ENCODE peak calls at places on chromosomes 5 and 9, in seven cellular contexts. One of them, this sample, is unnamed.

GRCh38 chr9:69411931-69412740 is 87.1 kb downstream of the ENTREP1 start:
- DNase-seq in SK-N-SH: peak; percentile 27
- DNase-seq in GM12878: no peak
- DNase-seq in HepG2: no peak
- DNase-seq in H1: no peak
- DNase-seq in K562: no peak
- DNase-seq in HCT116: no peak
- DNase-seq in this sample: no peak

GRCh38 chr5:54678737-54679136 is 161.2 kb downstream of the SNX18 start:
- DNase-seq in H1: no peak
- DNase-seq in SK-N-SH: peak; percentile 21
- DNase-seq in K562: no peak
- DNase-seq in GM12878: no peak
- DNase-seq in HCT116: no peak
- DNase-seq in HepG2: no peak
- DNase-seq in this sample: no peak

GRCh38 chr9:127168756-127169506 is 46.5 kb upstream of the ANGPTL2 start:
- DNase-seq in GM12878: no peak
- DNase-seq in HepG2: no peak
- DNase-seq in HCT116: no peak
- DNase-seq in SK-N-SH: no peak
- DNase-seq in H1: no peak
- DNase-seq in K562: peak; percentile 69
- DNase-seq in this sample: no peak

GRCh38 chr9:136902259-136902821 is 16.0 kb downstream of the TRAF2 start:
- DNase-seq in HepG2: no peak
- DNase-seq in K562: no peak
- DNase-seq in GM12878: peak; percentile 66
- DNase-seq in HCT116: no peak
- DNase-seq in SK-N-SH: no peak
- DNase-seq in H1: no peak
- DNase-seq in this sample: peak; percentile 90

GRCh38 chr9:87346061-87346665 is 151.5 kb upstream of the DAPK1 start:
- DNase-seq in GM12878: no peak
- DNase-seq in H1: no peak
- DNase-seq in HepG2: no peak
- DNase-seq in K562: no peak
- DNase-seq in HCT116: no peak
- DNase-seq in SK-N-SH: no peak
- DNase-seq in this sample: no peak

GRCh38 chr9:20048985-20049384 is 260.1 kb upstream of the SLC24A2 start:
- DNase-seq in HepG2: no peak
- DNase-seq in H1: no peak
- DNase-seq in K562: no peak
- DNase-seq in SK-N-SH: no peak
- DNase-seq in HCT116: no peak
- DNase-seq in GM12878: no peak
- DNase-seq in this sample: no peak

GRCh38 chr5:169657127-169657526 is 20.1 kb downstream of the DOCK2 start:
- DNase-seq in HepG2: no peak
- DNase-seq in SK-N-SH: no peak
- DNase-seq in K562: no peak
- DNase-seq in GM12878: no peak
- DNase-seq in H1: no peak
- DNase-seq in HCT116: no peak
- DNase-seq in this sample: no peak

GRCh38 chr9:112783551-112783954 is 33.0 kb downstream of the SNX30 start:
- DNase-seq in H1: no peak
- DNase-seq in SK-N-SH: no peak
- DNase-seq in GM12878: no peak
- DNase-seq in HepG2: no peak
- DNase-seq in HCT116: no peak
- DNase-seq in K562: no peak
- DNase-seq in this sample: no peak

GRCh38 chr9:132162764-132163456 is 1.1 kb downstream of the NTNG2 start:
- DNase-seq in H1: no peak
- DNase-seq in K562: no peak
- DNase-seq in HepG2: no peak
- DNase-seq in HCT116: no peak
- DNase-seq in GM12878: no peak
- DNase-seq in SK-N-SH: peak; percentile 72
- DNase-seq in this sample: no peak

GRCh38 chr9:132166599-132166998 is 4.7 kb downstream of the NTNG2 start:
- DNase-seq in K562: peak; percentile 67
- DNase-seq in HCT116: no peak
- DNase-seq in HepG2: no peak
- DNase-seq in SK-N-SH: peak; percentile 58
- DNase-seq in H1: no peak
- DNase-seq in GM12878: no peak
- DNase-seq in this sample: peak; percentile 59

GRCh38 chr9:132163876-132164603 is 2.2 kb downstream of the NTNG2 start:
- DNase-seq in K562: no peak
- DNase-seq in SK-N-SH: no peak
- DNase-seq in HepG2: no peak
- DNase-seq in HCT116: no peak
- DNase-seq in GM12878: no peak
- DNase-seq in H1: no peak
- DNase-seq in this sample: no peak

GRCh38 chr9:132163457-132163875 is 1.6 kb downstream of the NTNG2 start:
- DNase-seq in SK-N-SH: peak; percentile 67
- DNase-seq in HepG2: no peak
- DNase-seq in H1: no peak
- DNase-seq in GM12878: no peak
- DNase-seq in HCT116: no peak
- DNase-seq in K562: no peak
- DNase-seq in this sample: no peak

DNA sequence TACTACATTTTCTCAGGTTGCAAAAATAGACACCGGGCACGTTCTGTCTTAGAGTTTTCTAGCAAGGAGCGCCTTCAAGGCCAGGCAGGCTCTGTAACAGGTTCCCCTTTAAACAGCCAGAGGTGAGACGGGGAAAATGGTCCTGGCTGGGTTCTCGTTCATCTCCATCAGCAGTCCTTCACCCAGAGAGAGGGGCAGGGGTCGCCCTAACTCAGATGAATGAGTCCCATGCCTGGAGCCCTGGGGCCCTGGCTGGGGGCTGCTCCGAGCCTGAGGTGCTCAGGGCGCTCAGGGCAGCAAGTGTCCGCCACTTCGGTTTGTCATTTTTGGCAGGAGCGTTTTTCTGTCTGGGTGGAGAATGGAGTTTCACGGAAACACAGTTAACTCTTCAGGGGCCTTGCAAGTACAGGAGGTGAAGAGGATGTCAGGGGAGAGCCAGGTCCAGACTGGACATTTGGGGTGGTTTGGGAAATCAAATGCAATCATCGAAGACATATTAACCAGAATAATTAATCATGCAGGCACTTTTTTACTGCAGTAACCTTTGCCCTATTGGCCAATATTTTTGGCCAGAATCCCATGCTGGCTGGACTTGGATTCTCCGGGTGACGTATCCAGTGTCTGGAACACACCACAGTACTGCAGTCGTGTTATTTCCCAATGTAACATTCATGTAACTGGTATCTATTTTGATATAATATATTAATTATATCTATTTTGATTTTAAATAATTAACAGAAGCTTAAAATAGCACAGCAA is 2.9 kb downstream of the NTNG2 start:
- DNase-seq in GM12878: no peak
- DNase-seq in HCT116: no peak
- DNase-seq in HepG2: peak; percentile 12
- DNase-seq in SK-N-SH: no peak
- DNase-seq in H1: no peak
- DNase-seq in K562: no peak
- DNase-seq in this sample: no peak
- TF ChIP-seq JUND in GM12878: no peak
- TF ChIP-seq JUND in HCT116: no peak
- TF ChIP-seq JUND in HepG2: no peak
- TF ChIP-seq JUND in SK-N-SH: no peak
- TF ChIP-seq JUND in H1: no peak
- TF ChIP-seq JUND in K562: no peak
- TF ChIP-seq JUND in this sample: no peak

DNA sequence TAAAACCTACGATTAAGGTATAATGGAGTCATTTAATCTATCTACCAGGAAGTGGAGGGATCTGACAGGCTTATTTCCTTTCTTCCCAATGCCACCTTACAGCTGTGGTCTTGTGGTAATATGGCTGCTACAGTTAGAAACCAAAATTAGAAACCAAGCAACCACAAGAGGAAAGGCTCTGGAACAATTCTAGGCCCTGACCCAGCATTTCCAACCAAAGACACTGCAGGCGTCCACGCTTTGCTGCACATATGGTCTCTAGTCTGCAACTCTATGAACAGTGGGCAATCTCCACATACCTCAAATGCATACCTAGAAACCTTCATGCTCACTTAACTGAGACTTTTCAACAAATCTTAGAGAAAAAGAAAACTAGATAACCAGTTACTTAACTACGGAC is 339.1 kb downstream of the NFIB start:
- DNase-seq in H1: no peak
- DNase-seq in K562: no peak
- DNase-seq in HepG2: no peak
- DNase-seq in SK-N-SH: no peak
- DNase-seq in GM12878: no peak
- DNase-seq in HCT116: no peak
- DNase-seq in this sample: no peak
- TF ChIP-seq JUND in H1: no peak
- TF ChIP-seq JUND in K562: no peak
- TF ChIP-seq JUND in HepG2: no peak
- TF ChIP-seq JUND in SK-N-SH: no peak
- TF ChIP-seq JUND in GM12878: no peak
- TF ChIP-seq JUND in HCT116: no peak
- TF ChIP-seq JUND in this sample: no peak

DNA sequence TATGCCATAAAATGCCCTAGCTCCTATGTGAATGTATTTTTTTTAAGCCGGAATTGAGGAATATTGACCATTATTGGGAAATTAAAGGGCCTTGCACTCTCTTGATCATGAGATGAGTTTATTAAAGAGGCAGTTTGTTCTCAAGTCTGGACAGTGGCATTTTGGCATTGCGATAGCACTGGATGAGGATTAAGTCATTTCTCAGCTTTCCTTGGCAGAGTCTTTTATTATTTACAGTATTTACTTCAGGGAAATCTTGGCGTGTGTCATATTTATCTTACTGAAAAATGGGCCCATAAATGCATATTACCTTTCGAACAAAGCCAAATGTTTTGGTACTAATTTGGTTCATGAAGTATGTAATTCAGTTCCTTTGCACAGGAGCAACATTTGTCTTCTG is 194.4 kb downstream of the EBF1 start:
- DNase-seq in H1: no peak
- DNase-seq in GM12878: no peak
- DNase-seq in SK-N-SH: no peak
- DNase-seq in K562: no peak
- DNase-seq in HepG2: no peak
- DNase-seq in HCT116: no peak
- DNase-seq in this sample: no peak
- TF ChIP-seq JUND in H1: no peak
- TF ChIP-seq JUND in GM12878: no peak
- TF ChIP-seq JUND in SK-N-SH: no peak
- TF ChIP-seq JUND in K562: no peak
- TF ChIP-seq JUND in HepG2: no peak
- TF ChIP-seq JUND in HCT116: no peak
- TF ChIP-seq JUND in this sample: no peak

GRCh38 chr5:65355301-65355700 is 126.4 kb downstream of the ADAMTS6 start:
- DNase-seq in H1: no peak
- DNase-seq in HepG2: no peak
- DNase-seq in HCT116: no peak
- DNase-seq in SK-N-SH: no peak
- DNase-seq in K562: no peak
- DNase-seq in GM12878: no peak
- DNase-seq in this sample: no peak
- TF ChIP-seq JUND in H1: no peak
- TF ChIP-seq JUND in HepG2: no peak
- TF ChIP-seq JUND in HCT116: no peak
- TF ChIP-seq JUND in SK-N-SH: no peak
- TF ChIP-seq JUND in K562: no peak
- TF ChIP-seq JUND in GM12878: no peak
- TF ChIP-seq JUND in this sample: no peak

GRCh38 chr5:111787006-111787405 is 30.0 kb upstream of the NREP start:
- DNase-seq in SK-N-SH: no peak
- DNase-seq in H1: no peak
- DNase-seq in K562: no peak
- DNase-seq in GM12878: no peak
- DNase-seq in HepG2: no peak
- DNase-seq in HCT116: no peak
- DNase-seq in this sample: no peak
- TF ChIP-seq JUND in SK-N-SH: no peak
- TF ChIP-seq JUND in H1: no peak
- TF ChIP-seq JUND in K562: no peak
- TF ChIP-seq JUND in GM12878: no peak
- TF ChIP-seq JUND in HepG2: no peak
- TF ChIP-seq JUND in HCT116: no peak
- TF ChIP-seq JUND in this sample: no peak

DNA sequence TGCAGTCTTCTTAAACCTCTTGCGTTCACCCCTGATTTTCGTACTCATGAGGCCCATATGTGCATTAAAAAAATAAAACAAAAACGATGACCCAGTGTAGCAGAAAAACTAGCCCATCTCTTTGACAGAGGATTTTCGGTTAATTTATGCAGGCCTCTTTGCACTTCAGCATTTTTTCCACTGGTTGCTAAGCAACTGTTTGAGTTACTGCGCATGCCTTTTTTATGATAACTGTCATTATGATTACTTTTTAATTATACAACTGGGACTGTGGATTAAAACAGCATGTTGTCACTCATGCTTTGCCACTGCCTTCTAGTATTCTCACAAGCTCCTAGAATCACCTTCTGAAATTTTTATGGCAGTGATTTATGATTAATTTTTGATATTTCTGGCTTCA is 165.0 kb downstream of the SMARCA2 start:
- DNase-seq in HCT116: no peak
- DNase-seq in SK-N-SH: no peak
- DNase-seq in K562: no peak
- DNase-seq in GM12878: no peak
- DNase-seq in HepG2: no peak
- DNase-seq in H1: no peak
- DNase-seq in this sample: no peak
- TF ChIP-seq JUND in HCT116: no peak
- TF ChIP-seq JUND in SK-N-SH: no peak
- TF ChIP-seq JUND in K562: no peak
- TF ChIP-seq JUND in GM12878: no peak
- TF ChIP-seq JUND in HepG2: no peak
- TF ChIP-seq JUND in H1: no peak
- TF ChIP-seq JUND in this sample: no peak

GRCh38 chr5:132813599-132814440 is 718 bp downstream of the SOWAHA start:
- DNase-seq in K562: no peak
- DNase-seq in H1: peak; percentile 80
- DNase-seq in GM12878: no peak
- DNase-seq in HCT116: no peak
- DNase-seq in SK-N-SH: peak; percentile 86
- DNase-seq in HepG2: no peak
- DNase-seq in this sample: peak; percentile 78
- TF ChIP-seq JUND in K562: no peak
- TF ChIP-seq JUND in H1: no peak
- TF ChIP-seq JUND in GM12878: no peak
- TF ChIP-seq JUND in HCT116: no peak
- TF ChIP-seq JUND in SK-N-SH: no peak
- TF ChIP-seq JUND in HepG2: no peak
- TF ChIP-seq JUND in this sample: no peak

GRCh38 chr9:132896906-132897305 is 18.2 kb downstream of the SPACA9 start:
- DNase-seq in SK-N-SH: no peak
- DNase-seq in HepG2: no peak
- DNase-seq in GM12878: no peak
- DNase-seq in HCT116: no peak
- DNase-seq in H1: no peak
- DNase-seq in K562: no peak
- DNase-seq in this sample: no peak
- TF ChIP-seq JUND in SK-N-SH: no peak
- TF ChIP-seq JUND in HepG2: no peak
- TF ChIP-seq JUND in GM12878: no peak
- TF ChIP-seq JUND in HCT116: no peak
- TF ChIP-seq JUND in H1: no peak
- TF ChIP-seq JUND in K562: no peak
- TF ChIP-seq JUND in this sample: no peak

GRCh38 chr9:21555911-21556310 is 73.8 kb upstream of the IFNE start:
- DNase-seq in H1: no peak
- DNase-seq in SK-N-SH: no peak
- DNase-seq in K562: no peak
- DNase-seq in HCT116: no peak
- DNase-seq in HepG2: no peak
- DNase-seq in GM12878: no peak
- DNase-seq in this sample: no peak
- TF ChIP-seq JUND in H1: no peak
- TF ChIP-seq JUND in SK-N-SH: no peak
- TF ChIP-seq JUND in K562: no peak
- TF ChIP-seq JUND in HCT116: no peak
- TF ChIP-seq JUND in HepG2: no peak
- TF ChIP-seq JUND in GM12878: no peak
- TF ChIP-seq JUND in this sample: no peak